ENCODE peak calls at places on chromosomes 6 and 20, in seven cellular contexts. H, X, A, C, V, W and K are unnamed samples.

GRCh38 chr6:90105766-90106165 is 190.9 kb downstream of the BACH2 start:
- DNase-seq in C (no peak), W (no peak), X (no peak), A (no peak), H (no peak), V (no peak), K (no peak)

GRCh38 chr20:49701313-49701731 is 12.4 kb downstream of the B4GALT5 start:
- DNase-seq in A (peak; percentile 28), W (peak; percentile 64), V (no peak), X (no peak), H (no peak), C (no peak), K (no peak)

GRCh38 chr6:38703949-38704348 is 1.0 kb upstream of the GLO1 start:
- DNase-seq in V (no peak), C (no peak), H (no peak), W (no peak), A (no peak), X (no peak), K (no peak)

GRCh38 chr20:35791823-35792222 is 20.0 kb downstream of the PHF20 start:
- DNase-seq in X (no peak), A (no peak), V (no peak), H (no peak), W (peak; percentile 70), C (no peak), K (no peak)

GRCh38 chr6:152001408-152001807 is 193.9 kb downstream of the ESR1 start:
- DNase-seq in A (no peak), C (no peak), H (no peak), W (no peak), V (no peak), X (no peak), K (no peak)

GRCh38 chr6:61886608-61887259 is 399.3 kb downstream of the KHDRBS2 start:
- DNase-seq in X (no peak), A (no peak), H (no peak), C (no peak), W (no peak), V (peak; percentile 4), K (no peak)

GRCh38 chr6:26251354-26252081 is 113.5 kb upstream of the BTN3A2 start:
- DNase-seq in W (peak; percentile 92), V (peak; percentile 74), X (peak; percentile 88), H (peak; percentile 39), A (peak; percentile 89), C (peak; percentile 65), K (no peak)

GRCh38 chr6:108260126-108260808 is 573 bp downstream of the SNX3 start:
- DNase-seq in H (peak; percentile 9), X (peak; percentile 40), A (peak; percentile 0), W (peak; percentile 43), C (no peak), V (no peak), K (peak; percentile 48)

GRCh38 chr6:151551223-151551857 is 57.5 kb downstream of the CCDC170 start:
- DNase-seq in W (no peak), A (no peak), H (no peak), C (no peak), X (no peak), V (no peak), K (no peak)

GRCh38 chr6:27687154-27688013 is 214.5 kb upstream of the ZNF184 start:
- DNase-seq in W (peak; percentile 84), C (peak; percentile 76), V (peak; percentile 71), H (peak; percentile 71), A (peak; percentile 79), X (peak; percentile 96), K (peak; percentile 72)

GRCh38 chr6:157599191-157599590 is 218.2 kb downstream of the ZDHHC14 start:
- DNase-seq in X (no peak), H (no peak), C (no peak), W (no peak), A (no peak), V (no peak), K (no peak)

GRCh38 chr6:148830614-148831013 is 83.8 kb downstream of the UST start:
- DNase-seq in V (no peak), A (no peak), W (no peak), H (no peak), C (no peak), X (no peak), K (no peak)

GRCh38 chr6:165599121-165599520 is 63.9 kb downstream of the PDE10A start:
- DNase-seq in V (no peak), A (no peak), C (no peak), H (no peak), X (no peak), W (no peak), K (no peak)